ENCODE peak calls at places on chromosomes 12 and 14, in ten cellular contexts. G is tibial nerve, Q is NCI-H1417 treated with DMSO at 0.1 percent for 48 hours, K is activated T-helper 1 cell treated with Interleukin-2 at 50 U/mL for 16 hours, F is type B pancreatic cell, Y is fibroblast of the conjunctiva, L is endothelial cell, S is HuH-7.5, H is progenitor cell of endocrine pancreas, N is Right ventricle myocardium superior. T is an unnamed sample.

GRCh38 chr14:86462193-86462592 is 932.2 kb downstream of the FLRT2 start:
- DNase-seq in H (no peak), L (peak; percentile 18), K (no peak), Y (no peak), F (no peak), S (no peak), G (no peak), N (no peak), Q (no peak), T (peak; percentile 26)

GRCh38 chr14:92754956-92755355 is 6.5 kb upstream of the LGMN start:
- DNase-seq in K (no peak), N (no peak), H (no peak), G (no peak), F (no peak), Y (no peak), L (no peak), S (no peak), Q (no peak), T (no peak)

GRCh38 chr12:49232940-49233841 is 31.7 kb upstream of the TUBA1C start:
- DNase-seq in S (peak; percentile 24), K (no peak), H (peak; percentile 39), N (peak; percentile 81), F (peak; percentile 74), G (no peak), Y (no peak), Q (peak; percentile 89), L (peak; percentile 57), T (peak; percentile 91)

GRCh38 chr14:102140027-102140749 is 491 bp downstream of the WDR20 start:
- DNase-seq in H (peak; percentile 17), Y (no peak), Q (no peak), L (peak; percentile 28), S (peak; percentile 24), K (peak; percentile 15), N (peak; percentile 59), F (no peak), G (no peak), T (peak; percentile 75)

GRCh38 chr12:14948672-14949071 is 10.3 kb upstream of the ERP27 start:
- DNase-seq in Q (no peak), Y (peak; percentile 33), S (no peak), G (no peak), F (no peak), L (peak; percentile 26), H (no peak), K (no peak), N (no peak), T (peak; percentile 92)

GRCh38 chr12:20011200-20011599 is 357.1 kb upstream of the PDE3A start:
- DNase-seq in K (no peak), Q (no peak), Y (no peak), N (no peak), F (no peak), H (no peak), L (no peak), S (no peak), G (no peak), T (no peak)

GRCh38 chr12:61272441-61272840 is 987.8 kb upstream of the USP15 start:
- DNase-seq in L (no peak), K (no peak), F (no peak), N (no peak), S (no peak), Y (no peak), Q (no peak), G (no peak), H (no peak), T (no peak)

GRCh38 chr12:95283371-95283770 is 65.8 kb downstream of the VEZT start:
- DNase-seq in G (no peak), H (no peak), S (no peak), Y (no peak), L (no peak), Q (no peak), F (no peak), N (no peak), K (no peak), T (no peak)

GRCh38 chr14:52695481-52696091 is at the start of gene ERO1A:
- DNase-seq in N (peak; percentile 91), Y (peak; percentile 53), G (peak; percentile 53), Q (peak; percentile 33), H (peak; percentile 60), S (no peak), F (peak; percentile 81), L (peak; percentile 68), K (peak; percentile 47), T (peak; percentile 76)

GRCh38 chr14:54756656-54757392 is 145.8 kb downstream of the GCH1 start:
- DNase-seq in Y (no peak), H (no peak), L (no peak), N (no peak), Q (no peak), S (no peak), G (no peak), K (no peak), F (no peak), T (no peak)

GRCh38 chr12:80553316-80553715 is 109.3 kb downstream of the PTPRQ start:
- DNase-seq in Y (peak; percentile 89), L (no peak), H (no peak), N (no peak), G (no peak), S (no peak), Q (no peak), F (no peak), K (no peak), T (no peak)

GRCh38 chr12:112978163-112979081 is at the start of gene OAS2:
- DNase-seq in H (no peak), F (no peak), K (peak; percentile 65), Q (no peak), N (peak; percentile 65), L (no peak), G (peak; percentile 35), S (no peak), Y (peak; percentile 29), T (peak; percentile 77)

GRCh38 chr14:24066490-24067132 is 4.8 kb upstream of the CPNE6 start:
- DNase-seq in G (no peak), Y (no peak), S (no peak), H (no peak), N (no peak), K (no peak), L (no peak), F (no peak), Q (no peak), T (no peak)

GRCh38 chr14:100031506-100032281 is 33.5 kb upstream of the EVL start:
- DNase-seq in F (no peak), S (no peak), Q (no peak), K (no peak), H (no peak), Y (peak; percentile 94), N (no peak), G (peak; percentile 17), L (no peak), T (peak; percentile 80)

GRCh38 chr12:45343269-45344051 is 127.6 kb downstream of the ANO6 start:
- DNase-seq in L (no peak), F (no peak), S (no peak), G (no peak), Y (no peak), K (no peak), N (peak; percentile 59), H (no peak), Q (no peak), T (no peak)

GRCh38 chr14:71103662-71104484 is 196.6 kb downstream of the PCNX1 start:
- DNase-seq in L (peak; percentile 23), G (no peak), K (no peak), Y (peak; percentile 59), S (no peak), H (no peak), Q (peak; percentile 4), N (no peak), F (no peak), T (peak; percentile 72)

GRCh38 chr12:107129315-107129930 is 36.1 kb upstream of the CRY1 start:
- DNase-seq in S (no peak), Q (no peak), G (no peak), H (no peak), K (no peak), F (no peak), L (no peak), Y (no peak), N (no peak), T (no peak)

GRCh38 chr12:101019667-101020066 is 190.4 kb downstream of the SLC5A8 start:
- DNase-seq in Y (no peak), Q (no peak), H (no peak), L (no peak), K (no peak), S (no peak), N (no peak), F (no peak), G (no peak), T (no peak)

GRCh38 chr12:93318720-93319522 is 58.8 kb upstream of the NUDT4 start:
- DNase-seq in S (no peak), Y (peak; percentile 39), K (no peak), L (no peak), N (no peak), H (no peak), G (no peak), F (no peak), Q (peak; percentile 37), T (peak; percentile 25)

GRCh38 chr12:75447695-75448393 is 32.7 kb upstream of the GLIPR1 start:
- DNase-seq in K (no peak), S (no peak), F (no peak), Q (no peak), G (no peak), L (no peak), Y (no peak), N (no peak), H (no peak), T (no peak)

GRCh38 chr14:74552623-74553022 is 59.1 kb downstream of the ISCA2 start:
- DNase-seq in L (no peak), N (peak; percentile 88), G (no peak), Q (no peak), K (no peak), S (no peak), H (no peak), Y (no peak), F (no peak), T (no peak)